ENCODE peak calls at places on chromosomes 16 and 17, in six cellular contexts. One of them, this sample, is unnamed.

GRCh38 chr16:84177740-84178070 is 9.2 kb downstream of the TAF1C start:
- DNase-seq in cardiac muscle cell: peak
- DNase-seq in stomach: no peak
- DNase-seq in kidney: peak
- DNase-seq in ascending aorta: no peak
- DNase-seq in neural progenitor cell: no peak
- DNase-seq in this sample: peak

GRCh38 chr16:74654536-74654935 is 12.1 kb downstream of the RFWD3 start:
- DNase-seq in cardiac muscle cell: no peak
- DNase-seq in stomach: no peak
- DNase-seq in kidney: no peak
- DNase-seq in ascending aorta: no peak
- DNase-seq in neural progenitor cell: peak
- DNase-seq in this sample: no peak

GRCh38 chr17:79905832-79906231 is 66.6 kb upstream of the CBX4 start:
- DNase-seq in cardiac muscle cell: no peak
- DNase-seq in stomach: no peak
- DNase-seq in kidney: no peak
- DNase-seq in ascending aorta: no peak
- DNase-seq in neural progenitor cell: no peak
- DNase-seq in this sample: no peak

GRCh38 chr17:48477235-48477634 is 47.2 kb upstream of the SKAP1 start:
- DNase-seq in cardiac muscle cell: no peak
- DNase-seq in stomach: no peak
- DNase-seq in kidney: no peak
- DNase-seq in ascending aorta: no peak
- DNase-seq in neural progenitor cell: no peak
- DNase-seq in this sample: no peak

GRCh38 chr17:19384723-19385391 is 2.1 kb downstream of the MFAP4 start:
- DNase-seq in cardiac muscle cell: peak
- DNase-seq in stomach: peak
- DNase-seq in kidney: peak
- DNase-seq in ascending aorta: peak
- DNase-seq in neural progenitor cell: no peak
- DNase-seq in this sample: no peak

GRCh38 chr16:70703041-70703834 is 17.4 kb upstream of the MTSS2 start:
- DNase-seq in cardiac muscle cell: peak
- DNase-seq in stomach: no peak
- DNase-seq in kidney: no peak
- DNase-seq in ascending aorta: peak
- DNase-seq in neural progenitor cell: peak
- DNase-seq in this sample: no peak

GRCh38 chr17:34616148-34616547 is 36.8 kb downstream of the TMEM132E start:
- DNase-seq in cardiac muscle cell: no peak
- DNase-seq in stomach: no peak
- DNase-seq in kidney: no peak
- DNase-seq in ascending aorta: no peak
- DNase-seq in neural progenitor cell: peak
- DNase-seq in this sample: no peak

GRCh38 chr17:57524790-57525543 is 220.1 kb downstream of the CCDC182 start:
- DNase-seq in cardiac muscle cell: no peak
- DNase-seq in stomach: no peak
- DNase-seq in kidney: no peak
- DNase-seq in ascending aorta: no peak
- DNase-seq in neural progenitor cell: no peak
- DNase-seq in this sample: no peak

GRCh38 chr17:76523084-76524037 is 14.1 kb downstream of the CYGB start:
- DNase-seq in cardiac muscle cell: peak
- DNase-seq in stomach: peak
- DNase-seq in kidney: peak
- DNase-seq in ascending aorta: peak
- DNase-seq in neural progenitor cell: peak
- DNase-seq in this sample: peak

GRCh38 chr17:49557204-49558024 is 18.3 kb upstream of the NXPH3 start:
- DNase-seq in cardiac muscle cell: peak
- DNase-seq in stomach: peak
- DNase-seq in kidney: no peak
- DNase-seq in ascending aorta: peak
- DNase-seq in neural progenitor cell: peak
- DNase-seq in this sample: no peak

GRCh38 chr17:7777017-7777416 is 57.0 kb upstream of the KDM6B start:
- DNase-seq in cardiac muscle cell: no peak
- DNase-seq in stomach: no peak
- DNase-seq in kidney: no peak
- DNase-seq in ascending aorta: no peak
- DNase-seq in neural progenitor cell: no peak
- DNase-seq in this sample: no peak

GRCh38 chr17:7780736-7781135 is 53.3 kb upstream of the KDM6B start:
- DNase-seq in cardiac muscle cell: no peak
- DNase-seq in stomach: no peak
- DNase-seq in kidney: no peak
- DNase-seq in ascending aorta: no peak
- DNase-seq in neural progenitor cell: no peak
- DNase-seq in this sample: no peak

GRCh38 chr17:7781467-7781866 is 52.5 kb upstream of the KDM6B start:
- DNase-seq in cardiac muscle cell: peak
- DNase-seq in stomach: no peak
- DNase-seq in kidney: no peak
- DNase-seq in ascending aorta: no peak
- DNase-seq in neural progenitor cell: no peak
- DNase-seq in this sample: no peak

GRCh38 chr17:7786866-7787265 is 47.2 kb upstream of the KDM6B start:
- DNase-seq in cardiac muscle cell: no peak
- DNase-seq in stomach: no peak
- DNase-seq in kidney: no peak
- DNase-seq in ascending aorta: no peak
- DNase-seq in neural progenitor cell: no peak
- DNase-seq in this sample: no peak

GRCh38 chr17:7782237-7782636 is 51.8 kb upstream of the KDM6B start:
- DNase-seq in cardiac muscle cell: peak
- DNase-seq in stomach: no peak
- DNase-seq in kidney: no peak
- DNase-seq in ascending aorta: no peak
- DNase-seq in neural progenitor cell: no peak
- DNase-seq in this sample: no peak
- TF ChIP-seq CTCF in cardiac muscle cell: peak
- TF ChIP-seq CTCF in stomach: no peak
- TF ChIP-seq CTCF in kidney: no peak
- TF ChIP-seq CTCF in ascending aorta: no peak
- TF ChIP-seq CTCF in neural progenitor cell: no peak
- TF ChIP-seq CTCF in this sample: no peak

GRCh38 chr16:27236635-27237228 is 31.8 kb downstream of the NSMCE1 start:
- DNase-seq in cardiac muscle cell: no peak
- DNase-seq in stomach: no peak
- DNase-seq in kidney: no peak
- DNase-seq in ascending aorta: peak
- DNase-seq in neural progenitor cell: peak
- DNase-seq in this sample: no peak

GRCh38 chr16:27235938-27236245 is 32.6 kb downstream of the KDM8 start:
- DNase-seq in cardiac muscle cell: no peak
- DNase-seq in stomach: no peak
- DNase-seq in kidney: no peak
- DNase-seq in ascending aorta: no peak
- DNase-seq in neural progenitor cell: no peak
- DNase-seq in this sample: no peak

GRCh38 chr16:27238016-27238587 is 30.5 kb downstream of the NSMCE1 start:
- DNase-seq in cardiac muscle cell: no peak
- DNase-seq in stomach: peak
- DNase-seq in kidney: peak
- DNase-seq in ascending aorta: peak
- DNase-seq in neural progenitor cell: no peak
- DNase-seq in this sample: no peak

GRCh38 chr16:27238591-27238990 is 30.0 kb downstream of the NSMCE1 start:
- DNase-seq in cardiac muscle cell: no peak
- DNase-seq in stomach: no peak
- DNase-seq in kidney: peak
- DNase-seq in ascending aorta: peak
- DNase-seq in neural progenitor cell: no peak
- DNase-seq in this sample: no peak

GRCh38 chr16:27237229-27238015 is 31.1 kb downstream of the NSMCE1 start:
- DNase-seq in cardiac muscle cell: peak
- DNase-seq in stomach: peak
- DNase-seq in kidney: peak
- DNase-seq in ascending aorta: no peak
- DNase-seq in neural progenitor cell: peak
- DNase-seq in this sample: no peak
- H3K27ac ChIP-seq in cardiac muscle cell: no peak
- H3K27ac ChIP-seq in stomach: peak
- H3K27ac ChIP-seq in kidney: peak
- H3K27ac ChIP-seq in ascending aorta: peak
- H3K27ac ChIP-seq in neural progenitor cell: no peak
- H3K27ac ChIP-seq in this sample: peak

GRCh38 chr17:82647593-82648164 is 565 bp downstream of the WDR45B start:
- DNase-seq in cardiac muscle cell: peak
- DNase-seq in stomach: peak
- DNase-seq in kidney: peak
- DNase-seq in ascending aorta: peak
- DNase-seq in neural progenitor cell: peak
- DNase-seq in this sample: peak
- TF ChIP-seq CTCF in cardiac muscle cell: peak
- TF ChIP-seq CTCF in stomach: no peak
- TF ChIP-seq CTCF in kidney: no peak
- TF ChIP-seq CTCF in ascending aorta: no peak
- TF ChIP-seq CTCF in neural progenitor cell: peak
- TF ChIP-seq CTCF in this sample: no peak

DNA sequence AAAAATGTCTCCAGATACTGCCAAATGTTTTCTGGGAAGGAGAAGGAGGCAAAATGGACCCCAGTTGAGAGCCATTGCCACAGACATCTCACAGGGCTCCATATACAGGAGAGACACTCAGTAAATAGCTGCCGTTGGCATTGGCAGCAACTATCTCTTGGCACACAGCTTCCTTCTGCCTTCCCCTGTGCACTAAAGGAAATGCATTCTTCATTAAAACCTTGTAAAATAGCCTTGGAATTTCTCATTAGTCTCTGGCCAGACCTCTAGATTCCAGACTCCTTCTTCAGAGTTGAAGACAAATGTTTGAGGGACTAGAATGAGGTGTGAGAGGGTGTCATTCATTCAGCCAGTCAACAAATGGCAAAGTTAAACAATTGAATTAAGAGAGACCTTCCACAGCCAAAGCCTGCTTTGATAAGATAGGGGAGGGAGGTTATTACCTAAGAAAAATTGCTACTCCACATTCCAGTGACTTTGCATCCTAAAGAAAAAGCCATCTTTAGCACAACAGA is 223.9 kb upstream of the HS3ST3A1 start:
- DNase-seq in cardiac muscle cell: no peak
- DNase-seq in stomach: no peak
- DNase-seq in kidney: no peak
- DNase-seq in ascending aorta: no peak
- DNase-seq in neural progenitor cell: no peak
- DNase-seq in this sample: no peak
- H3K27ac ChIP-seq in cardiac muscle cell: no peak
- H3K27ac ChIP-seq in stomach: no peak
- H3K27ac ChIP-seq in kidney: no peak
- H3K27ac ChIP-seq in ascending aorta: no peak
- H3K27ac ChIP-seq in neural progenitor cell: no peak
- H3K27ac ChIP-seq in this sample: no peak